ENCODE peak calls at places on chromosomes 6 and 20, in six cellular contexts. One of them, this sample, is unnamed.

GRCh38 chr6:43159599-43159998 is 11.5 kb upstream of the SRF start:
- DNase-seq in choroid plexus epithelial cell: no peak
- DNase-seq in GM10248: no peak
- DNase-seq in sigmoid colon: no peak
- DNase-seq in osteocyte: no peak
- DNase-seq in upper lobe of left lung: no peak
- DNase-seq in this sample: no peak

GRCh38 chr6:163790296-163790840 is 375.9 kb downstream of the QKI start:
- DNase-seq in choroid plexus epithelial cell: peak; percentile 90
- DNase-seq in GM10248: no peak
- DNase-seq in sigmoid colon: no peak
- DNase-seq in osteocyte: no peak
- DNase-seq in upper lobe of left lung: no peak
- DNase-seq in this sample: no peak

GRCh38 chr6:16929814-16930213 is 168.6 kb upstream of the ATXN1 start:
- DNase-seq in choroid plexus epithelial cell: peak; percentile 90
- DNase-seq in GM10248: no peak
- DNase-seq in sigmoid colon: no peak
- DNase-seq in osteocyte: no peak
- DNase-seq in upper lobe of left lung: no peak
- DNase-seq in this sample: no peak

GRCh38 chr20:62133051-62133845 is 9.9 kb downstream of the PSMA7 start:
- DNase-seq in choroid plexus epithelial cell: peak; percentile 44
- DNase-seq in GM10248: no peak
- DNase-seq in sigmoid colon: no peak
- DNase-seq in osteocyte: no peak
- DNase-seq in upper lobe of left lung: peak; percentile 60
- DNase-seq in this sample: no peak

GRCh38 chr20:415820-416322 is 7.8 kb downstream of the RBCK1 start:
- DNase-seq in choroid plexus epithelial cell: no peak
- DNase-seq in GM10248: no peak
- DNase-seq in sigmoid colon: no peak
- DNase-seq in osteocyte: no peak
- DNase-seq in upper lobe of left lung: peak; percentile 73
- DNase-seq in this sample: no peak

GRCh38 chr6:159760602-159761057 is 1.2 kb upstream of the ACAT2 start:
- DNase-seq in choroid plexus epithelial cell: peak; percentile 66
- DNase-seq in GM10248: no peak
- DNase-seq in sigmoid colon: no peak
- DNase-seq in osteocyte: no peak
- DNase-seq in upper lobe of left lung: no peak
- DNase-seq in this sample: no peak

GRCh38 chr6:169638388-169638787 is 63.4 kb downstream of the WDR27 start:
- DNase-seq in choroid plexus epithelial cell: no peak
- DNase-seq in GM10248: no peak
- DNase-seq in sigmoid colon: no peak
- DNase-seq in osteocyte: peak; percentile 73
- DNase-seq in upper lobe of left lung: no peak
- DNase-seq in this sample: no peak

GRCh38 chr20:14955396-14955795 is 618.0 kb upstream of the FLRT3 start:
- DNase-seq in choroid plexus epithelial cell: no peak
- DNase-seq in GM10248: no peak
- DNase-seq in sigmoid colon: no peak
- DNase-seq in osteocyte: no peak
- DNase-seq in upper lobe of left lung: no peak
- DNase-seq in this sample: no peak

GRCh38 chr20:11376998-11377397 is 540.7 kb upstream of the BTBD3 start:
- DNase-seq in choroid plexus epithelial cell: peak; percentile 90
- DNase-seq in GM10248: no peak
- DNase-seq in sigmoid colon: no peak
- DNase-seq in osteocyte: no peak
- DNase-seq in upper lobe of left lung: no peak
- DNase-seq in this sample: no peak

GRCh38 chr6:118735320-118735719 is 83.9 kb upstream of the CEP85L start:
- DNase-seq in choroid plexus epithelial cell: peak; percentile 26
- DNase-seq in GM10248: peak; percentile 49
- DNase-seq in sigmoid colon: no peak
- DNase-seq in osteocyte: no peak
- DNase-seq in upper lobe of left lung: no peak
- DNase-seq in this sample: peak; percentile 15

GRCh38 chr6:53413326-53413725 is 64.6 kb upstream of the ELOVL5 start:
- DNase-seq in choroid plexus epithelial cell: no peak
- DNase-seq in GM10248: no peak
- DNase-seq in sigmoid colon: no peak
- DNase-seq in osteocyte: no peak
- DNase-seq in upper lobe of left lung: no peak
- DNase-seq in this sample: no peak

GRCh38 chr6:53412316-53412715 is 63.6 kb upstream of the ELOVL5 start:
- DNase-seq in choroid plexus epithelial cell: no peak
- DNase-seq in GM10248: no peak
- DNase-seq in sigmoid colon: no peak
- DNase-seq in osteocyte: no peak
- DNase-seq in upper lobe of left lung: no peak
- DNase-seq in this sample: no peak

GRCh38 chr6:53412751-53413150 is 64.0 kb upstream of the ELOVL5 start:
- DNase-seq in choroid plexus epithelial cell: no peak
- DNase-seq in GM10248: no peak
- DNase-seq in sigmoid colon: no peak
- DNase-seq in osteocyte: no peak
- DNase-seq in upper lobe of left lung: no peak
- DNase-seq in this sample: no peak

GRCh38 chr6:53418288-53418687 is 69.5 kb upstream of the ELOVL5 start:
- DNase-seq in choroid plexus epithelial cell: no peak
- DNase-seq in GM10248: no peak
- DNase-seq in sigmoid colon: no peak
- DNase-seq in osteocyte: no peak
- DNase-seq in upper lobe of left lung: no peak
- DNase-seq in this sample: no peak

GRCh38 chr6:53417141-53417540 is 68.4 kb upstream of the ELOVL5 start:
- DNase-seq in choroid plexus epithelial cell: no peak
- DNase-seq in GM10248: no peak
- DNase-seq in sigmoid colon: no peak
- DNase-seq in osteocyte: no peak
- DNase-seq in upper lobe of left lung: no peak
- DNase-seq in this sample: no peak
- TF ChIP-seq CTCF in choroid plexus epithelial cell: peak; percentile 28
- TF ChIP-seq CTCF in GM10248: no peak
- TF ChIP-seq CTCF in sigmoid colon: no peak
- TF ChIP-seq CTCF in osteocyte: no peak
- TF ChIP-seq CTCF in upper lobe of left lung: no peak
- TF ChIP-seq CTCF in this sample: no peak

DNA sequence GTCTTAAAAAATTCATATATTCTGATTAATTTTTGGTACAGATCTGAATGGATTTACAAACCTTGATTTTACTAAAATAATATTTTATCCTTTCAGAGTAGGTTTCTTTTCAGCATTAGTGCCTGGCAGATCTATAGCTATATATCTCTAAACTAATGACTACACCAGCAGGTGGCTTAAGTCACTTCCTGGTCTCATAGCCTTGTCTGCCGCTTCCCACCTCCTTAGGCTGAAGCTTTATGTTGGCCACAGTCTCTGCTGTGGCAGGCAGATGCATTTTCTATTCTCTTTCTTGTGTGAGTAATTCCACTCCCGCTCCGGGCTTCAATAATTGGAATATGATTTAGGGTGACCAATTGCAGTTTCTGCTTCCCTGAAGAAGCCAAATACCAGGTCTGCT is 226.8 kb upstream of the HS3ST5 start:
- DNase-seq in choroid plexus epithelial cell: no peak
- DNase-seq in GM10248: no peak
- DNase-seq in sigmoid colon: no peak
- DNase-seq in osteocyte: no peak
- DNase-seq in upper lobe of left lung: no peak
- DNase-seq in this sample: no peak
- TF ChIP-seq CTCF in choroid plexus epithelial cell: no peak
- TF ChIP-seq CTCF in GM10248: no peak
- TF ChIP-seq CTCF in sigmoid colon: no peak
- TF ChIP-seq CTCF in osteocyte: no peak
- TF ChIP-seq CTCF in upper lobe of left lung: no peak
- TF ChIP-seq CTCF in this sample: no peak

DNA sequence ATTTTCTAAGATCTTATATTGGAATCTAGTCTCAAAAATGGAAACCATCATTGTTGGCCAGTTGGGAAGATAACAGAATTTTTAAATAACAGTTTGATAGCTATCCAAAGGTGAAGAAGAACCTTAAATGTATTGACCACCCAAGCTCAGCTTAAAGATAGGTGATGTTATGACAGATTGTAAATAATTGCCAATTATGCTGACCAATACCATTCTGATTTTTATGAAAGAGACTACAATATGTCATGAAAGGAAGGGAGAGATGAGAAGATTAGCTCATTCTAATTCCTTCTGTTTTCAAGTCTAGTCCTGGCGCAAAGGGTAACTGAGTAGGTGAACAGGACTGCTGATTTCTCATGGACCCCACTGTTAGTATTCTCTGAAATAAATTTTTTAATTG is 5.7 kb upstream of the TAB2 start:
- DNase-seq in choroid plexus epithelial cell: no peak
- DNase-seq in GM10248: no peak
- DNase-seq in sigmoid colon: no peak
- DNase-seq in osteocyte: no peak
- DNase-seq in upper lobe of left lung: no peak
- DNase-seq in this sample: no peak
- TF ChIP-seq CTCF in choroid plexus epithelial cell: no peak
- TF ChIP-seq CTCF in GM10248: no peak
- TF ChIP-seq CTCF in sigmoid colon: no peak
- TF ChIP-seq CTCF in osteocyte: no peak
- TF ChIP-seq CTCF in upper lobe of left lung: no peak
- TF ChIP-seq CTCF in this sample: no peak

GRCh38 chr6:48136856-48137255 is 25.9 kb upstream of the PTCHD4 start:
- DNase-seq in choroid plexus epithelial cell: peak; percentile 67
- DNase-seq in GM10248: no peak
- DNase-seq in sigmoid colon: no peak
- DNase-seq in osteocyte: no peak
- DNase-seq in upper lobe of left lung: no peak
- DNase-seq in this sample: no peak

GRCh38 chr6:48140221-48140620 is 29.2 kb upstream of the PTCHD4 start:
- DNase-seq in choroid plexus epithelial cell: no peak
- DNase-seq in GM10248: no peak
- DNase-seq in sigmoid colon: no peak
- DNase-seq in osteocyte: no peak
- DNase-seq in upper lobe of left lung: no peak
- DNase-seq in this sample: no peak

GRCh38 chr6:48135352-48136084 is 24.5 kb upstream of the PTCHD4 start:
- DNase-seq in choroid plexus epithelial cell: peak; percentile 85
- DNase-seq in GM10248: no peak
- DNase-seq in sigmoid colon: no peak
- DNase-seq in osteocyte: no peak
- DNase-seq in upper lobe of left lung: no peak
- DNase-seq in this sample: peak; percentile 32

DNA sequence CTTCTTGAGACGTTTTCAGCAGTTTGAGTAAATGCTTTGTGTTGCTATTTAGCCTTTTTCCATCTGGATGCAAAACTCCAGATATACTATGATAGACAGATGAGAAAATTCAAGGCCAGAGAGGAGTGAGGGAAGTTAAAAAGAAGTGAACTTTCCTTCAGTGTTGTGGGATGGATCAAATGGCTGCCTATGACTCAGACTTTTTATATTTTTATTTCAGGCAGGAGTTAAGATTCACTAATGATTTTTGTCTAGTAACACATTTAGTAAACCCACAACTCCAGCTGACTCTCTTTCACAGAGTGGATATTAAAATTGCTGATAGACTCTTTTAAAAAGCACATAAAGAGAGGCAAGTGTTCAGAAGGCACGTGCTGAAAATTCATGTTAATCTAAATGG is 23.2 kb upstream of the PTCHD4 start:
- DNase-seq in choroid plexus epithelial cell: no peak
- DNase-seq in GM10248: no peak
- DNase-seq in sigmoid colon: no peak
- DNase-seq in osteocyte: no peak
- DNase-seq in upper lobe of left lung: no peak
- DNase-seq in this sample: no peak
- TF ChIP-seq CTCF in choroid plexus epithelial cell: no peak
- TF ChIP-seq CTCF in GM10248: no peak
- TF ChIP-seq CTCF in sigmoid colon: no peak
- TF ChIP-seq CTCF in osteocyte: no peak
- TF ChIP-seq CTCF in upper lobe of left lung: no peak
- TF ChIP-seq CTCF in this sample: no peak

GRCh38 chr6:34189806-34190503 is 44.1 kb upstream of the GRM4 start:
- DNase-seq in choroid plexus epithelial cell: no peak
- DNase-seq in GM10248: no peak
- DNase-seq in sigmoid colon: no peak
- DNase-seq in osteocyte: no peak
- DNase-seq in upper lobe of left lung: peak; percentile 31
- DNase-seq in this sample: no peak
- TF ChIP-seq CTCF in choroid plexus epithelial cell: no peak
- TF ChIP-seq CTCF in GM10248: no peak
- TF ChIP-seq CTCF in sigmoid colon: no peak
- TF ChIP-seq CTCF in osteocyte: no peak
- TF ChIP-seq CTCF in upper lobe of left lung: no peak
- TF ChIP-seq CTCF in this sample: no peak

DNA sequence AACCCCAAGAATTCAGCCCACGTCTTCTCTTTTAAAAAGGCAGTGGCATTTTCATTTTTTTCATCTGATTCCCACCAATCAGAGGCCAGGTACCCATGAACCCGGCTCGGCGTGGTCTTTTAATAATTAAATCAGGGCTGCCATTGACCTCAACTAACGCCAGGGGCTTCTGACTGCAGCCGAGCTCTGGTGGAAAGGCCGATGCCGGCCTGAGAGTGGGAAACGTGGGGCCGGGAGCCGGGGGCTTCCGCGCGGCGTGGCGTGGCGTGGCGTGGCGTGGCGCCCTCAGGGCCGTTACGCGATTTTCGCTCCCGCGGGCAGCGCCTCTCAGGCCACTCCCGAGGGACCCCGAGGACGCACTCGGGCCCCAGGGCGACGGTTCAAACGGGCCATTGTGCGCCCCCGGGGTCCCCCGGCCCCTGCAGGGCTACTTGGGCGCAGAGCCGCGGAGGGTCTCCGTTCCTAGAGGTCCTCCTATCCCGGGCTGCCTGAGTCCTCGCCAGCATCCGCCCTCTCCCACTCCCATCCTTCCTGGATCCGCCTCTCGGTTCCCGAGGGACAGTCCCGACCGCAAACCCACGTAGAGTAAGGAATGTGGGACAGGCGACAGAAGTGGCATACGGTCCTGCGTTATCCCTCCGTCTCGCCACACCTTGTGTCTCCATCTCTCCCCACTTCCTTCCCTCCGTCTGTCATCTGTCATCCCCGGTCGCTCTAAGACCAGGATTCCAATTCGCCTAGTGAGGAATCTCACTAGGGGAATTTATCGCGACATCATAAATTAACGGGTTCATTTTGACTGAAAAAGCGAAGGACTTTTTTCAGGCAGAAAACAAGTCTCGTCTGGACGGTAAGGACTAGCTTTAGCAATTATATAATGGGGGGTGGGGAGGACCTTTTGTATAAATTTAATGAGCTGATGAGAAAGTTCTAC is 876 bp upstream of the TBPL1 start:
- DNase-seq in choroid plexus epithelial cell: peak; percentile 84
- DNase-seq in GM10248: peak; percentile 71
- DNase-seq in sigmoid colon: peak; percentile 79
- DNase-seq in osteocyte: peak; percentile 88
- DNase-seq in upper lobe of left lung: peak; percentile 56
- DNase-seq in this sample: peak; percentile 76
- TF ChIP-seq CTCF in choroid plexus epithelial cell: peak; percentile 49
- TF ChIP-seq CTCF in GM10248: peak; percentile 13
- TF ChIP-seq CTCF in sigmoid colon: peak; percentile 49
- TF ChIP-seq CTCF in osteocyte: peak; percentile 53
- TF ChIP-seq CTCF in upper lobe of left lung: peak; percentile 79
- TF ChIP-seq CTCF in this sample: no peak

GRCh38 chr20:19185083-19185482 is 27.4 kb upstream of the SLC24A3 start:
- DNase-seq in choroid plexus epithelial cell: no peak
- DNase-seq in GM10248: no peak
- DNase-seq in sigmoid colon: no peak
- DNase-seq in osteocyte: no peak
- DNase-seq in upper lobe of left lung: no peak
- DNase-seq in this sample: no peak
- TF ChIP-seq CTCF in choroid plexus epithelial cell: no peak
- TF ChIP-seq CTCF in GM10248: no peak
- TF ChIP-seq CTCF in sigmoid colon: no peak
- TF ChIP-seq CTCF in osteocyte: no peak
- TF ChIP-seq CTCF in upper lobe of left lung: no peak
- TF ChIP-seq CTCF in this sample: no peak